ENCODE peak calls at places on chromosomes 13 and 19, in ten cellular contexts. X, Z, U, J, W, A, K, F, N and D are unnamed samples.

GRCh38 chr19:16328824-16329482 is 4.3 kb downstream of the KLF2 start:
- DNase-seq in F (no peak), J (no peak), U (peak; percentile 64), N (no peak), A (no peak), Z (no peak), X (no peak), K (peak; percentile 15), W (no peak), D (peak; percentile 40)

GRCh38 chr13:75417006-75417384 is 65.0 kb downstream of the TBC1D4 start:
- DNase-seq in Z (no peak), J (no peak), W (no peak), U (no peak), A (no peak), X (no peak), K (no peak), N (no peak), F (no peak), D (no peak)

GRCh38 chr13:64538711-64539110 is 2691.4 kb downstream of the PCDH9 start:
- DNase-seq in Z (no peak), K (no peak), J (no peak), F (no peak), X (peak; percentile 27), N (no peak), U (no peak), A (no peak), W (peak; percentile 5), D (no peak)

GRCh38 chr19:8515317-8515716 is 1.4 kb upstream of the ZNF414 start:
- DNase-seq in F (peak; percentile 19), X (no peak), A (no peak), N (no peak), Z (no peak), W (no peak), K (peak; percentile 32), U (no peak), J (no peak), D (peak; percentile 77)

GRCh38 chr13:47418206-47418920 is 521.5 kb upstream of the HTR2A start:
- DNase-seq in W (no peak), J (no peak), U (no peak), F (no peak), A (no peak), Z (no peak), K (no peak), N (no peak), X (no peak), D (no peak)

GRCh38 chr13:42644841-42645240 is 70.9 kb downstream of the TNFSF11 start:
- DNase-seq in F (no peak), K (no peak), U (no peak), J (no peak), Z (no peak), N (no peak), X (no peak), A (no peak), W (no peak), D (no peak)

GRCh38 chr19:49539192-49539952 is 11.6 kb downstream of the RCN3 start:
- DNase-seq in W (no peak), Z (no peak), U (no peak), N (no peak), X (no peak), J (no peak), A (no peak), F (no peak), K (no peak), D (no peak)

GRCh38 chr13:100789481-100789880 is 114.9 kb upstream of the TMTC4 start:
- DNase-seq in A (no peak), X (peak; percentile 1), U (peak; percentile 7), N (no peak), J (no peak), W (peak; percentile 54), F (no peak), K (no peak), Z (peak; percentile 62), D (no peak)

GRCh38 chr19:15717781-15718180 is 10.0 kb upstream of the OR10H2 start:
- DNase-seq in A (no peak), J (no peak), K (no peak), W (no peak), U (no peak), Z (no peak), N (no peak), F (no peak), X (no peak), D (no peak)

GRCh38 chr19:31128291-31128690 is 220.9 kb downstream of the TSHZ3 start:
- DNase-seq in U (no peak), W (no peak), Z (no peak), N (no peak), J (no peak), A (no peak), X (no peak), K (no peak), F (no peak), D (no peak)

GRCh38 chr19:45947926-45948325 is 25.7 kb downstream of the NOVA2 start:
- DNase-seq in X (peak; percentile 44), K (no peak), U (no peak), Z (no peak), A (no peak), W (peak; percentile 93), F (no peak), N (no peak), J (peak; percentile 9), D (no peak)